ENCODE peak calls at places on chromosomes 1 and 21, in six cellular contexts. I is PC-3, Z is GM23248, E is neural progenitor cell, U is MM.1S, W is SK-N-SH. H is an unnamed sample. For H3F3A, the result is how much of the 10 kb centered on the place peaks cover.

GRCh38 chr1:37513795-37514349 is 694 bp downstream of the MEAF6 start:
- DNase-seq in I (peak), Z (peak), E (peak), U (peak), W (peak), H (peak)

GRCh38 chr21:41598561-41599511 is 90.9 kb upstream of the TMPRSS2 start:
- DNase-seq in I (no peak), Z (no peak), E (no peak), U (no peak), W (no peak), H (no peak)

GRCh38 chr21:18155508-18156193 is 89.0 kb upstream of the CHODL start:
- DNase-seq in I (peak), Z (no peak), E (peak), U (peak), W (no peak), H (peak)

GRCh38 chr1:232381676-232382075 is 248.3 kb downstream of the SIPA1L2 start:
- DNase-seq in I (no peak), Z (no peak), E (no peak), U (no peak), W (no peak), H (no peak)

GRCh38 chr1:220873087-220873486 is 6.2 kb upstream of the HLX start:
- DNase-seq in I (no peak), Z (no peak), E (no peak), U (no peak), W (no peak), H (no peak)

GRCh38 chr1:39898648-39899603 is 2.8 kb downstream of the MYCL start:
- DNase-seq in I (peak), Z (peak), E (peak), U (no peak), W (peak), H (peak)

GRCh38 chr1:204041803-204042505 is 31.0 kb upstream of the SOX13 start:
- DNase-seq in I (no peak), Z (peak), E (no peak), U (no peak), W (no peak), H (no peak)

GRCh38 chr1:6329851-6330250 is 63.7 kb downstream of the ACOT7 start:
- DNase-seq in I (no peak), Z (peak), E (no peak), U (no peak), W (no peak), H (no peak)

GRCh38 chr1:207034208-207034607 is 1.7 kb upstream of the C1orf116 start:
- DNase-seq in I (no peak), Z (peak), E (no peak), U (no peak), W (no peak), H (no peak)

GRCh38 chr1:167223144-167224103 is 2.7 kb downstream of the POU2F1 start:
- DNase-seq in I (peak), Z (peak), E (no peak), U (no peak), W (no peak), H (no peak)

GRCh38 chr1:248817065-248817464 is 8.7 kb downstream of the SH3BP5L start:
- DNase-seq in I (no peak), Z (no peak), E (no peak), U (no peak), W (no peak), H (no peak)

GRCh38 chr1:77037038-77037437 is 169.8 kb downstream of the ST6GALNAC5 start:
- DNase-seq in I (no peak), Z (no peak), E (no peak), U (no peak), W (no peak), H (no peak)

GRCh38 chr1:4016351-4017130 is 116.5 kb upstream of the C1orf174 start:
- DNase-seq in I (no peak), Z (peak), E (no peak), U (no peak), W (no peak), H (no peak)

GRCh38 chr1:33377750-33378149 is 53.1 kb downstream of the PHC2 start:
- DNase-seq in I (no peak), Z (no peak), E (no peak), U (no peak), W (no peak), H (no peak)

GRCh38 chr1:185345913-185346717 is 29.1 kb upstream of the IVNS1ABP start:
- DNase-seq in I (no peak), Z (no peak), E (no peak), U (no peak), W (no peak), H (no peak)

DNA sequence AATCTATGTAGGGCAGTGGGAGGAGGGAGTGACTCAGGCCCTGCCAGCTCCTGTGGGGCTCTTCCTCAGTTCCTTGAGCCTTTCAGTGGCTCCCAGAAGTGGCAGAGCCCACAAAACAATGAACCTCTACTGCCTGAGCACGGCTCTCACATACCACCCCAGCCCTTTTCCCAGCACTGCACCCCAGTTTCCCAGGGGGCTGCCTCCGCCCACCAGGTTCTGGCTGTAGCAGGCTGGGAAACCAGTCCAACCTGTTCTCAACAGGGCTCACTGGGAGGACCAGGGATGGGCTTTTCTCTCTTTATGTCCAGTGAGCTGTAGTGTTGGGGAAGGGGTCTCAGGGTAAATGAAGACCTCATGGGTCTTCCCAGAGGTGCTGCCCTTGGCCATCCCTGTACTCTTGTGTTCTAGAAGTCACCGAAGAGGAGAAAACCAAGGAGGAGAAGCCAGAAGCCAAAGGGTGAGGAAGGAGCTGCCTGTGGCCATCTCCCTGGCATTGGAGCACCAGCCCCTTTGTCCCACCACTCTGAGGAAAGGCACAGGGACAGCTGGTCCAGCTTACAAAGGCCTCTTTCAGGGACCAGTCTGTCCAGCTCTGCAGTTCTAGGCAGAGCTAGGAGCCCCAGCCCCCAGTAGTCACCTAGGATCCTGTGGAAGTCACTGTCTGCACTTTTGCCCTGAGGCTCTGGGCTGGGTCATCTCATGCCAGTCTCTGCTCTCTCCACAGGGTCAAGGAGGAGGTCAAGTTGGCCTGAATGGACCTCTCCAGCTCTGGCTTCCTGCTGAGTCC is 3.5 kb downstream of the MARCKSL1 start:
- DNase-seq in I (peak), Z (no peak), E (no peak), U (no peak), W (no peak), H (peak)
- H3F3A ChIP-seq in I (under half), Z (under half), E (half or more), U (under half), W (under half), H (under half)

GRCh38 chr1:72891976-72892375 is 609.6 kb upstream of the NEGR1 start:
- DNase-seq in I (no peak), Z (no peak), E (no peak), U (no peak), W (no peak), H (no peak)

DNA sequence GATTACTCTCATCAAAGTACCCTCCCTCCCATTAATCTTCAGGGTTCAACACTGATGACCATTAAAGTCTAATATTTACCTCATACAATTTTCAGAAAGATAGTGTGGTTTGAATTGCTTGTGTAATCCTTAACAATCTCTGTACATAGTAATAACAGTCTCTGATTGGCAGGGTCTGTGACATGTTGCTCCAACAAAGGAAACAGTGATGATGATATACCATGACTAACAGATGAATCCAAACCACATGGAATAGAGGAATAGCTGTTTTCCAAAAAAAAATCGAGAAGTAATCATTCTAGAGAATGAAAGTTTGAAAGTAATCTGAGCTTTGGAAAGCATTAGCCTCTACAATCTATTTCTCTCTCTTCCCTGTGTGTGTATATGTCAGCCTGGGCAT is 610.1 kb upstream of the NEGR1 start:
- DNase-seq in I (peak), Z (no peak), E (no peak), U (no peak), W (no peak), H (no peak)
- TF ChIP-seq EZH2phosphoT487 in I (no peak), Z (no peak), E (no peak), U (no peak), W (no peak), H (no peak)

DNA sequence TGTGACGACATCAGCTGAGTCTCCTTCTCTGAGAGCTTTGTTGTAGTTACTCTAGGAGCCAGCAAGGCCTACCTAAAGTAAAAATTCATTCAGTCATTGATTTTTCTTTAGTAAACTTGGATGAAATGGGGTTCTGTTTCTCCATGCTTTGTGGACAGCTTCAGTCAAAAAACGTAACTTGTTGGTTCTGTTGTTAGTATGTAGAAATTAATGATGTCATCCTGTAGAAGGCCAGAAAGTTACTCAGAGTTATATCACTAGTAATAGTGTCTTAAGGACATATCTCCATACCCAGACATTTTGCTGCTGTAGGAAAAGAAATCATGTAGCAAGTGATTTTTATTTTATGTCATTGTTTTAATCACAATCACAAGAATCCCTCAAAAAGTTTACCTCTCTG is 43.0 kb downstream of the KDM1A start:
- DNase-seq in I (no peak), Z (peak), E (no peak), U (no peak), W (no peak), H (no peak)
- H3F3A ChIP-seq in I (under half), Z (under half), E (under half), U (under half), W (under half), H (under half)

GRCh38 chr1:61338899-61339298 is 256.5 kb downstream of the NFIA start:
- DNase-seq in I (no peak), Z (no peak), E (no peak), U (no peak), W (no peak), H (no peak)

GRCh38 chr1:61341426-61341825 is 259.1 kb downstream of the NFIA start:
- DNase-seq in I (no peak), Z (no peak), E (no peak), U (no peak), W (no peak), H (no peak)

GRCh38 chr1:61337471-61337870 is 255.1 kb downstream of the NFIA start:
- DNase-seq in I (no peak), Z (peak), E (no peak), U (no peak), W (no peak), H (peak)

GRCh38 chr1:61337037-61337436 is 254.7 kb downstream of the NFIA start:
- DNase-seq in I (peak), Z (peak), E (no peak), U (no peak), W (no peak), H (peak)

DNA sequence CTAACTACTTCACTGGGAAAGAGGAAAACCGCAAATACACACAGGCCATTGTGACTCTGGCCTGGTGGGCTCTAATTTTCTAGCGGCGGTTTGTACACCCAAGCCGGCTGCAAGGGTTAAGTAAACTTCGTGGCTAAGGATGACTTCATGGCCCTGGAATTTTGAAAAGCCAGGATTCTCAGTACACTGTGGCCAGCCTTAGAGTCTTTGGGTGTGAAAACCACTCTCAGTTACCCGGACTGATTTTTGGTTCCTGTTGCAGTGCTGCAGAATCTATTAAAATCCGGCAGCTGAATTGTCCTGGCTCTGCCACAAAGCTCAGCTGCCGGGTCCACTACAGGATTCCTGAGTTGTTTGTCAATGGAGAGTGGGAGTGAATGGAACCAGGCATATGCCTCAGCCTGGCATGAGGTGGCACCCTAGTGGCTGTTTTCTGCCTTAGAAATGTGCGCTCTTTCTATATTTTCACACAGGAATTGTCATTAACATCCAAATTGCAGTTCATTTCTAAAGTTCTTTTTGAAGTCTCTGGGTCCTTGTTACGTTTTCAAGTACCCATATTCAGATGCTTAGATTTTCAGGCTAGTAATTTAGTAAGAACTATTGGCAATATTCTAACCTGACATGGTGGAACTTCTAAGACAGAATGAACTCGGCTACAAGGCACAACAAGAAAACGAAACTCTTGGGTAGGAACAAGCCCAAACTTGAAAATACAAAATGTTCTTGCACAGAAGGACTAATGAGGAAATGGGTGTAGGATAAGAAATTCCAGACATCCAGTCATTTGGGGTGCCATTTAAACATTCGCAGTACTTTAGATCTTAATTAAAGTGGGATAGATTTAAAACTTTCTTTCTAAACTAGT is 255.9 kb downstream of the NFIA start:
- DNase-seq in I (peak), Z (peak), E (peak), U (no peak), W (peak), H (peak)
- TF ChIP-seq EZH2phosphoT487 in I (no peak), Z (no peak), E (no peak), U (no peak), W (no peak), H (no peak)

H was measured in GM23338.